ENCODE peak calls at places on chromosomes 12 and 14, in ten cellular contexts. K, C, V, W, P, N, L, H, S and O are unnamed samples.

GRCh38 chr14:92973265-92973797 is 50.4 kb downstream of the CHGA start:
- DNase-seq in K (peak), C (peak), V (peak), W (peak), P (peak), N (peak), L (peak), H (peak), S (peak), O (peak)

GRCh38 chr12:26465419-26466097 is 270.2 kb downstream of the SSPN start:
- DNase-seq in K (no peak), C (no peak), V (no peak), W (no peak), P (no peak), N (peak), L (no peak), H (no peak), S (no peak), O (no peak)

GRCh38 chr12:47775100-47775911 is 2.3 kb downstream of the SLC48A1 start:
- DNase-seq in K (peak), C (no peak), V (no peak), W (no peak), P (peak), N (peak), L (peak), H (no peak), S (no peak), O (no peak)

GRCh38 chr12:6563448-6564050 is 4.5 kb downstream of the NOP2 start:
- DNase-seq in K (peak), C (peak), V (peak), W (peak), P (peak), N (peak), L (peak), H (peak), S (peak), O (peak)

GRCh38 chr14:64095620-64096019 is 198.6 kb downstream of the ESR2 start:
- DNase-seq in K (no peak), C (no peak), V (no peak), W (no peak), P (no peak), N (no peak), L (peak), H (no peak), S (peak), O (no peak)

GRCh38 chr12:77835982-77836381 is 5.3 kb downstream of the NAV3 start:
- DNase-seq in K (no peak), C (no peak), V (no peak), W (no peak), P (no peak), N (no peak), L (no peak), H (no peak), S (no peak), O (no peak)

GRCh38 chr12:48816148-48816854 is 2.0 kb upstream of the CACNB3 start:
- DNase-seq in K (no peak), C (no peak), V (no peak), W (no peak), P (no peak), N (no peak), L (peak), H (no peak), S (no peak), O (no peak)

GRCh38 chr14:100317897-100318808 is 5.0 kb upstream of the SLC25A47 start:
- DNase-seq in K (peak), C (peak), V (peak), W (peak), P (peak), N (peak), L (peak), H (peak), S (peak), O (peak)

GRCh38 chr14:103232338-103232808 is 101.7 kb upstream of the EIF5 start:
- DNase-seq in K (no peak), C (no peak), V (no peak), W (no peak), P (no peak), N (peak), L (no peak), H (no peak), S (no peak), O (no peak)

GRCh38 chr12:58668233-58668632 is 252.1 kb downstream of the LRIG3 start:
- DNase-seq in K (no peak), C (no peak), V (no peak), W (no peak), P (no peak), N (no peak), L (no peak), H (no peak), S (no peak), O (no peak)

GRCh38 chr12:58665375-58665774 is 254.9 kb downstream of the LRIG3 start:
- DNase-seq in K (no peak), C (no peak), V (no peak), W (no peak), P (no peak), N (no peak), L (no peak), H (no peak), S (no peak), O (no peak)

GRCh38 chr12:58670623-58671022 is 249.7 kb downstream of the LRIG3 start:
- DNase-seq in K (no peak), C (no peak), V (no peak), W (no peak), P (no peak), N (no peak), L (no peak), H (no peak), S (no peak), O (no peak)

GRCh38 chr12:58671196-58671595 is 249.1 kb downstream of the LRIG3 start:
- DNase-seq in K (no peak), C (no peak), V (no peak), W (no peak), P (no peak), N (no peak), L (peak), H (no peak), S (no peak), O (no peak)

DNA sequence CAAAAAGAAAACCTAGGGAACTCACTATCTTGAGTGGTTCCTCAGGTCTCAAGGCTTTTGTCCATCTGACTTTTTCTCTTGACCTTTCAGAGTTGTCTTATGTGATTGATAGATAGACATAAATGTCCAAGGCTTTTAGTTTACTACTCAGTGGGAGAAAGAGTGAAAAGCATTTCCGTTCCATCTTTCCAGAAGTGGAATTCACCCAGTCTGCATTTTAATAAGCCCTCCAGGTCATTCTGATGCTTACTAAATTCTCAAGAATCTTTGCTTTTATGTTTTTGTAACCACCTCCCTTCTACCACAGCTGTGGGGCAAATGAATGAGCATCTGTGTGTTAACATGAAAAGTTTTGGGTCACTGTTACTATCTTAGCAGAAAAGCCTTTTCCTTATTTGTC is 251.5 kb downstream of the LRIG3 start:
- DNase-seq in K (no peak), C (no peak), V (no peak), W (peak), P (no peak), N (no peak), L (no peak), H (no peak), S (peak), O (no peak)
- TF ChIP-seq CTCF in K (no peak), C (no peak), V (no peak), W (no peak), P (no peak), N (no peak), L (no peak), H (no peak), S (no peak), O (no peak)

DNA sequence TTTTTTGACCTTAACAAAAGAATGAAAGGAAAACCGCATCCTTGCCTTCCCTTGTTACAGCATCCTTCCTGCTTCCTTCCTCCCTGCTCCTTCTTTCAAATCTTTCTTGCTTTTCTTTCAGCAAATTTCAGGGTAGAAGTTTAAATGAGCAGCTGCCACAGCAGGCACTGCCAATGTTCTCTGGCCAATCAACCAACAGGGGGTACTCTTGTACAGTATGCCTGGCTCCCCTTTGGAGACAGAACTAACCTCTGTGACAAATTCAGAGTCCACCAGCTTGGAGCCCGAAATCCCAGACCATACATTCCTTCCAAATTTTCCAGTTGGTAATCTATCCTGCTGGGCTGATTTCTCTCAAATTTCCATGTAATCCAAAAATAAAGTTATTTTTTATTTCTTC is 609.8 kb upstream of the LMO3 start:
- DNase-seq in K (no peak), C (no peak), V (no peak), W (no peak), P (no peak), N (peak), L (peak), H (no peak), S (no peak), O (no peak)
- TF ChIP-seq CTCF in K (no peak), C (no peak), V (no peak), W (no peak), P (no peak), N (peak), L (no peak), H (no peak), S (no peak), O (no peak)

GRCh38 chr14:24308342-24309124 is 756 bp upstream of the CIDEB start:
- DNase-seq in K (peak), C (no peak), V (no peak), W (no peak), P (no peak), N (no peak), L (no peak), H (no peak), S (no peak), O (no peak)
- TF ChIP-seq CTCF in K (peak), C (peak), V (no peak), W (no peak), P (no peak), N (peak), L (no peak), H (no peak), S (no peak), O (no peak)

GRCh38 chr12:2958432-2959193 is 584 bp upstream of the TEAD4 start:
- DNase-seq in K (peak), C (peak), V (no peak), W (peak), P (peak), N (peak), L (peak), H (no peak), S (peak), O (peak)
- TF ChIP-seq CTCF in K (no peak), C (no peak), V (no peak), W (no peak), P (no peak), N (no peak), L (no peak), H (no peak), S (no peak), O (no peak)